ENCODE peak calls at places on chromosomes 4 and X, in nine cellular contexts. A is uterus, G is astrocyte of the spinal cord, M is HCT116, D is kidney, U is neural crest cell, S is mesothelial cell of epicardium, Q is A673, N is AG04450. E is an unnamed sample.

GRCh38 chr4:53844133-53844532 is 220.3 kb downstream of the CHIC2 start:
- DNase-seq in U (peak; percentile 6), N (no peak), S (no peak), D (no peak), Q (no peak), A (no peak), M (no peak), G (no peak), E (no peak)

GRCh38 chrX:11546917-11547316 is 118.8 kb downstream of the ARHGAP6 start:
- DNase-seq in D (no peak), U (no peak), Q (no peak), G (no peak), N (no peak), S (no peak), M (no peak), A (no peak), E (no peak)

GRCh38 chr4:77819409-77819835 is 254 bp upstream of the CNOT6L start:
- DNase-seq in N (no peak), Q (peak; percentile 10), M (no peak), G (peak; percentile 19), U (no peak), A (no peak), D (peak; percentile 94), S (peak; percentile 76), E (no peak)

GRCh38 chrX:8304668-8305067 is 133.6 kb upstream of the VCX2 start:
- DNase-seq in M (no peak), D (no peak), S (no peak), G (no peak), U (no peak), N (no peak), Q (no peak), A (no peak), E (no peak)

GRCh38 chr4:82905205-82905604 is 4.7 kb downstream of the THAP9 start:
- DNase-seq in Q (no peak), S (no peak), G (peak; percentile 52), U (no peak), N (no peak), D (no peak), M (no peak), A (no peak), E (no peak)

GRCh38 chr4:7674706-7675105 is 240.0 kb upstream of the PSAPL1 start:
- DNase-seq in A (no peak), S (no peak), M (no peak), N (no peak), D (no peak), U (no peak), G (no peak), Q (no peak), E (no peak)

GRCh38 chr4:99088485-99089365 is at the start of gene ADH5:
- DNase-seq in N (peak; percentile 55), U (peak; percentile 78), G (peak; percentile 88), A (peak; percentile 92), S (peak; percentile 84), Q (peak; percentile 93), M (peak; percentile 76), D (peak; percentile 97), E (peak; percentile 81)

GRCh38 chr4:140697709-140698560 is 58.2 kb downstream of the TBC1D9 start:
- DNase-seq in Q (no peak), S (no peak), N (no peak), A (no peak), U (no peak), D (no peak), G (no peak), M (no peak), E (no peak)

GRCh38 chr4:74197123-74197522 is 39.2 kb downstream of the MTHFD2L start:
- DNase-seq in G (no peak), Q (peak; percentile 4), N (no peak), D (no peak), A (no peak), S (no peak), M (no peak), U (no peak), E (no peak)

GRCh38 chrX:107626916-107627315 is 1.4 kb upstream of the PRPS1 start:
- DNase-seq in M (no peak), A (no peak), G (no peak), S (no peak), Q (no peak), U (no peak), N (no peak), D (no peak), E (no peak)
- TF ChIP-seq CTCF in M (no peak), A (no peak), G (no peak), S (no peak), Q (no peak), U (no peak), N (no peak), D (no peak), E (no peak)

DNA sequence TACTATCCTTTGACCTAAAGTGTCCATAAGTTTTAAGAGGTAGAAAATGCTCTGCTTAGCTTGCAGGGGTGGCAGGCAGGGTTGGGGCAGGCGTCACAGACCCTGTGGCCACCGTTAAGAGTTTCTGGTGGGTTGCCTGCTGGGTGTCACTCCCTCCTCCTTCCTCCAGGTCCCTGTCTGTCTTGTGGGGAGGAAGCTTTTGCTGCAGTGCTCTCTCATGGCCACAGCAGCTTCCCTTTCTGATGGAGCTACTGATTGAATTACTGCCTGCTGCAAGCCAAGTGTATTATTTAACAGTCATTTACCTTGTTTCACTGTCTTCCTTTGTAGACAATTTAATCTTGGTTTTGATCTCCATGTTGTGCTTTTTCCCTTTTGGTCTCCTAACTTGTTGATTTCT is 384.6 kb downstream of the IDS start:
- DNase-seq in G (no peak), S (no peak), D (no peak), M (no peak), A (no peak), N (no peak), Q (no peak), U (no peak), E (no peak)
- TF ChIP-seq CTCF in G (no peak), S (no peak), D (no peak), M (no peak), A (no peak), N (no peak), Q (no peak), U (no peak), E (no peak)

GRCh38 chrX:102339312-102340298 is 92.6 kb downstream of the NXF2 start:
- DNase-seq in U (no peak), N (no peak), S (no peak), A (no peak), M (no peak), Q (peak; percentile 4), G (no peak), D (peak; percentile 55), E (no peak)

GRCh38 chrX:102338162-102338561 is 91.2 kb downstream of the NXF2 start:
- DNase-seq in D (no peak), G (no peak), S (no peak), Q (no peak), U (no peak), A (no peak), M (no peak), N (no peak), E (no peak)

GRCh38 chrX:102345916-102346315 is 93.9 kb downstream of the NXF2B start:
- DNase-seq in U (peak; percentile 74), G (peak; percentile 25), Q (peak; percentile 62), A (peak; percentile 45), D (no peak), S (peak; percentile 62), M (no peak), N (no peak), E (no peak)

DNA sequence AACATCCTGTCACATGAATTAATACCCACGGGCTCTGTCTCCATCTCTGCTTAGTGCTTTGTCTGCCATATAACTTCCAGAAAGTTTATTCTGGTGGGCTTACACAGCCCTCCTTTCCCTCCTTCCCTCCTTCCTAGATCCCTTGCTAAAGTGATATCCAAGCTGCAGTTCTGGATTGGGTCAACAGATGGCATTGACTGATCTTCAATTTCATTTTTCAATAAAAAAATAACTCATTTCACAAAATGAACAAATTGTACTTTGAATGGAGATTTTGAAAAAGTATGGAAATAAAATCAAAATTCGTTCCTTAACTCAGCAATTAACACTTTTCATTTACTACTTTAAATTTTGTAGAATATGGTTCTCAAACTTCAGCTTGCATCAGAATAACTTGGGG is 94.9 kb downstream of the NXF2 start:
- DNase-seq in M (no peak), S (no peak), A (no peak), U (no peak), D (no peak), Q (no peak), N (no peak), G (no peak), E (no peak)
- TF ChIP-seq CTCF in M (peak; percentile 26), S (peak; percentile 33), A (no peak), U (peak; percentile 31), D (no peak), Q (peak; percentile 35), N (peak; percentile 28), G (no peak), E (no peak)

DNA sequence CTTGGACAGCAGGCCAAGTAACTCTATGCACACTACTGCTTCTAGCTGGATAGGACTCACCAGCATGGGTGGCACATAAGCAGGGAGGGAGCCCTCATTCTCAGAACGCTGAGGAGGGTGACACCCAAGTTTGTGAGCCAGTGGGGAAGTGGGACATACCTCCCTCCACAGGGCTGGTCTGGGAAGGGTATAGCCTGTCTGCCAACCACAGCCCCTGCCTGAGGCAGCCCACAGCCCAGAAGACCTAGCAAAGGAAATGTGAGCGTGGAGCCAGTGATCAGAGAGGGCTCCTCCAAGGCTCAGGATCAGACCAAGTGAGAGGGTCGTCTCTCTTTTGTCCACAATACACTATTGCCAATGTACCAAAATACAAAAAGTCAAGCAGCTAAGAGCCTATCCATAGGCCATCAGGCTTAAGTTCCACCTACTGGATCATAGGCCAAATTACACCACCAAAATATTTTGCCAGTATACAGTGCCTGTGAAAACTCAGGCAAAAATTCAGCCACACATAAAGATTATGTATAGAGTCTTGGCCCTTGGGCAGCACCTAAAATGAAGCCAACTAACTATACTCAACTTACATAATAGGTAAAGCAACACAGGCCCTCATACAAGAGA is 1203.1 kb downstream of the PCDH18 start:
- DNase-seq in N (no peak), S (no peak), Q (peak; percentile 18), G (no peak), D (no peak), A (no peak), U (no peak), M (no peak), E (no peak)
- TF ChIP-seq CTCF in N (peak; percentile 30), S (no peak), Q (peak; percentile 35), G (peak; percentile 36), D (no peak), A (no peak), U (peak; percentile 33), M (peak; percentile 49), E (no peak)

GRCh38 chrX:107849747-107850478 is 24.2 kb downstream of the MID2 start:
- DNase-seq in N (no peak), U (no peak), S (no peak), D (no peak), M (no peak), Q (no peak), G (no peak), A (no peak), E (no peak)
- TF ChIP-seq CTCF in N (no peak), U (no peak), S (no peak), D (no peak), M (peak; percentile 30), Q (peak; percentile 27), G (peak; percentile 13), A (no peak), E (no peak)